ENCODE peak calls at places on chromosomes 16 and 17, in five cellular contexts. One of them, this sample, is unnamed.
A peak's percentile ranks its signal among the peaks of the same experiment; 100 is the strongest.

GRCh38 chr17:74002241-74002640 is 201.2 kb upstream of the RPL38 start:
- DNase-seq in A549: no peak
- DNase-seq in esophagus muscularis mucosa: no peak
- DNase-seq in spleen: no peak
- DNase-seq in prostate gland: no peak
- DNase-seq in this sample: no peak

GRCh38 chr16:28067604-28068382 is 4.3 kb upstream of the GSG1L start:
- DNase-seq in A549: no peak
- DNase-seq in esophagus muscularis mucosa: no peak
- DNase-seq in spleen: no peak
- DNase-seq in prostate gland: no peak
- DNase-seq in this sample: no peak

GRCh38 chr17:82864721-82865240 is 25.0 kb upstream of the ZNF750 start:
- DNase-seq in A549: no peak
- DNase-seq in esophagus muscularis mucosa: no peak
- DNase-seq in spleen: no peak
- DNase-seq in prostate gland: no peak
- DNase-seq in this sample: no peak

GRCh38 chr17:34797724-34798123 is 163.5 kb downstream of the CCT6B start:
- DNase-seq in A549: peak; percentile 31
- DNase-seq in esophagus muscularis mucosa: no peak
- DNase-seq in spleen: no peak
- DNase-seq in prostate gland: no peak
- DNase-seq in this sample: no peak

GRCh38 chr16:29025218-29025617 is 40.4 kb downstream of the LAT start:
- DNase-seq in A549: no peak
- DNase-seq in esophagus muscularis mucosa: no peak
- DNase-seq in spleen: peak; percentile 23
- DNase-seq in prostate gland: no peak
- DNase-seq in this sample: no peak

GRCh38 chr16:87297918-87298631 is 19.1 kb downstream of the C16orf95 start:
- DNase-seq in A549: peak; percentile 68
- DNase-seq in esophagus muscularis mucosa: no peak
- DNase-seq in spleen: peak; percentile 70
- DNase-seq in prostate gland: no peak
- DNase-seq in this sample: no peak

GRCh38 chr16:59210955-59211541 is 476.9 kb upstream of the GOT2 start:
- DNase-seq in A549: peak; percentile 27
- DNase-seq in esophagus muscularis mucosa: no peak
- DNase-seq in spleen: no peak
- DNase-seq in prostate gland: peak; percentile 8
- DNase-seq in this sample: no peak

GRCh38 chr17:16915752-16916556 is 56.0 kb downstream of the TNFRSF13B start:
- DNase-seq in A549: peak; percentile 75
- DNase-seq in esophagus muscularis mucosa: peak; percentile 89
- DNase-seq in spleen: peak; percentile 84
- DNase-seq in prostate gland: no peak
- DNase-seq in this sample: no peak

GRCh38 chr17:13575922-13576419 is 25.8 kb downstream of the HS3ST3A1 start:
- DNase-seq in A549: no peak
- DNase-seq in esophagus muscularis mucosa: no peak
- DNase-seq in spleen: no peak
- DNase-seq in prostate gland: no peak
- DNase-seq in this sample: no peak

GRCh38 chr17:75799402-75799801 is 14.8 kb downstream of the UNK start:
- DNase-seq in A549: no peak
- DNase-seq in esophagus muscularis mucosa: no peak
- DNase-seq in spleen: peak; percentile 14
- DNase-seq in prostate gland: no peak
- DNase-seq in this sample: no peak

GRCh38 chr17:43467981-43468541 is 15.7 kb upstream of the DHX8 start:
- DNase-seq in A549: no peak
- DNase-seq in esophagus muscularis mucosa: no peak
- DNase-seq in spleen: no peak
- DNase-seq in prostate gland: no peak
- DNase-seq in this sample: peak; percentile 27

GRCh38 chr17:40021471-40021961 is 6.3 kb downstream of the CSF3 start:
- DNase-seq in A549: peak; percentile 80
- DNase-seq in esophagus muscularis mucosa: no peak
- DNase-seq in spleen: no peak
- DNase-seq in prostate gland: no peak
- DNase-seq in this sample: peak; percentile 61

GRCh38 chr17:46020023-46020735 is 21.1 kb downstream of the STH start:
- DNase-seq in A549: no peak
- DNase-seq in esophagus muscularis mucosa: no peak
- DNase-seq in spleen: peak; percentile 91
- DNase-seq in prostate gland: no peak
- DNase-seq in this sample: no peak

GRCh38 chr17:14833201-14833773 is 431.8 kb downstream of the PMP22 start:
- DNase-seq in A549: no peak
- DNase-seq in esophagus muscularis mucosa: no peak
- DNase-seq in spleen: no peak
- DNase-seq in prostate gland: no peak
- DNase-seq in this sample: no peak

GRCh38 chr16:22787456-22788189 is 26.3 kb upstream of the HS3ST2 start:
- DNase-seq in A549: no peak
- DNase-seq in esophagus muscularis mucosa: no peak
- DNase-seq in spleen: no peak
- DNase-seq in prostate gland: peak; percentile 29
- DNase-seq in this sample: no peak

DNA sequence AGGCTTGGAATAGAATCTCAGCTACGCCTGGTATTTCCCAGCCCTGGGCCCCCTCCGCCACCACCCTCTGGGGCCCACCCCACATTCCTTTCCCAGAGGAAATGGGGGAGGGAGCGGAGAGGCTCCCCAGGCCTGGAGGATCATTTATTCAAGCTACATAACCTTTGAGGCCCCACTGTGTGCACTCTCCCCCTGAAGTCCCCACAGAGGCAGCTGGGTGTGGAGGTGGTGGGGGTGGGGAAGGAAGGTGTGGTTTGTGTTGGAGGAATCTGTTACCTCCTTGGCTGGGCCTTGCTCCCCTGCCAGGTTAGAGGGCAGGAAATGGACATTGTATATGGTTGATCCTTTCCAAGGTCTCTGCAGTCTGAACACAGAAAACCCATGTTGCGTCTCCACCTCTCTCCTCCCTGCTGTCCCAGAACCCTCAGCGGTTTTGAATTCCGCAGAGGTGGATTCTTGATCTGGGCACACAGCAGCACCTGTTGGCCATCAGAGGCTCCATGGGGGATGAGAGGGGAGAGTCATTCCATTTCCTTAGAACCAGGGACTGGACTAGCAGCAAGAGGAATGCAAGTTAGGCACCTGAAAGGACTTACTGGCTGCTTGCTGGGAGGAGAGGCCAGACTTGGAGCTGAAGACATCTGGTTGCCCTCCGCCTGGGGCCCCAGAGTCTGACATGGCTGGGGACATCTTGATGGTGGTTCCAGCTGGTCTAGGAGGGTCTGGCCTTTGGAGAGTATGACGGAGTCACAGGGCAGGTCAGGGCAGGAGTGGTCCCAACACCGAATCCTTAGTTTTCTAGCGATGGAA is 23.0 kb downstream of the ARHGAP23 start:
- DNase-seq in A549: no peak
- DNase-seq in esophagus muscularis mucosa: no peak
- DNase-seq in spleen: no peak
- DNase-seq in prostate gland: no peak
- DNase-seq in this sample: peak; percentile 57
- H3K4me3 ChIP-seq in A549: no peak overlapping the region
- H3K4me3 ChIP-seq in esophagus muscularis mucosa: peak overlapping the region; percentile 10
- H3K4me3 ChIP-seq in spleen: no peak overlapping the region
- H3K4me3 ChIP-seq in prostate gland: no peak overlapping the region
- H3K4me3 ChIP-seq in this sample: no peak overlapping the region

GRCh38 chr16:79547085-79547484 is 53.5 kb downstream of the MAF start:
- DNase-seq in A549: no peak
- DNase-seq in esophagus muscularis mucosa: no peak
- DNase-seq in spleen: no peak
- DNase-seq in prostate gland: no peak
- DNase-seq in this sample: no peak
- H3K9me3 ChIP-seq in A549: no peaks in the 10 kb centered on the region
- H3K9me3 ChIP-seq in esophagus muscularis mucosa: no peaks in the 10 kb centered on the region
- H3K9me3 ChIP-seq in spleen: no peaks in the 10 kb centered on the region
- H3K9me3 ChIP-seq in prostate gland: no peaks in the 10 kb centered on the region
- H3K9me3 ChIP-seq in this sample: no peaks in the 10 kb centered on the region

DNA sequence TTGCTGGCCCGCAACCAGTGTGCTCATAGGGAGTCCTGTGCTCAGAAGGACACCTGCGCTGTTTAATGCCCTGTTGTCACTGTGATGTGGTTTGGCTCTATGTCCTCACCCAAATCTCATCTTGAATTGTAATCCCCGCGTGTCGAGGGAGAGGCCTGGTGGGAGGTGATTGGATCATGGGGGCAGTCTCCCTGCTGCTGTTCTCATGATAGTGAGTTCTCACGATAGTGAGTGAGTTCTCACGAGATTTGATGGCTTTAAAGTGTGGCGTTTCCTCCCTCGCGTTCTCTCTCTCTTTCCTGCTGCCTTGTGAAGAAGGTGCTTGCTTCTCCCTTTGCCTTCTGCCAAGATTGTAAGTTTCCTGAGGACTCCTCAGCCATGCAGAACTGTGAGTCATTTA is 66.8 kb downstream of the AKAP1 start:
- DNase-seq in A549: no peak
- DNase-seq in esophagus muscularis mucosa: no peak
- DNase-seq in spleen: no peak
- DNase-seq in prostate gland: no peak
- DNase-seq in this sample: no peak
- TF ChIP-seq POLR2A in A549: no peak
- TF ChIP-seq POLR2A in esophagus muscularis mucosa: no peak
- TF ChIP-seq POLR2A in spleen: no peak
- TF ChIP-seq POLR2A in prostate gland: no peak
- TF ChIP-seq POLR2A in this sample: no peak

DNA sequence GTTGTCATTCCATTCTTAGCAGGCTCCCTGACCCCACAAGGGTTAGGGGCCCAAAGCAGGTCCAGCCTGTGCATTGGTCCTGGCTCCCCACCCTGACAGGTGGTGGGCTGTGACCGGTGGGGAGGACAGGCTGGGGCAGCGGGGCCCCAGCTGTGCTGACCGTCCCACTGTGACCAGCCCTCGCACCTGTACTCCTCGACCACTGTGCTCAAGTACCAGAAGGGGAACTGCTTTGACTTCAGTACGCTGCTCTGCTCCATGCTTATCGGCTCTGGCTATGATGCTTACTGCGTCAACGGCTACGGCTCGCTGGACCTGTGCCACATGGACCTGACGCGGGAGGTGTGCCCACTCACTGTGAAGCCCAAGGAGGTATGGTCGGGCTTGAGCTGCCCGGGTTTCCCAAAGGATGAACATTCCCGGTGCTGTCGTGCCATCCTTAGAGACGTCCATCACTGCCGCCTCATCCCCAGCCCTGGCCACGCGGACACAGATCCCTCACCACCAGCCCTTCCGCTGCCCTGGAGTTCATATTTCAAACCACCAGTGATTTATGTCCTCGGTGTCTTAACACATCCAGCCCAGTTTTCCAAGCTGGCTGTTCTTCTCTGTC is 7.3 kb downstream of the DRC7 start:
- DNase-seq in A549: no peak
- DNase-seq in esophagus muscularis mucosa: no peak
- DNase-seq in spleen: no peak
- DNase-seq in prostate gland: no peak
- DNase-seq in this sample: no peak
- H3K4me3 ChIP-seq in A549: no peak overlapping the region
- H3K4me3 ChIP-seq in esophagus muscularis mucosa: no peak overlapping the region
- H3K4me3 ChIP-seq in spleen: no peak overlapping the region
- H3K4me3 ChIP-seq in prostate gland: no peak overlapping the region
- H3K4me3 ChIP-seq in this sample: no peak overlapping the region

GRCh38 chr17:69857412-69857835 is 217.6 kb upstream of the KCNJ16 start:
- DNase-seq in A549: no peak
- DNase-seq in esophagus muscularis mucosa: no peak
- DNase-seq in spleen: no peak
- DNase-seq in prostate gland: no peak
- DNase-seq in this sample: no peak
- H3K9me3 ChIP-seq in A549: no peaks in the 10 kb centered on the region
- H3K9me3 ChIP-seq in esophagus muscularis mucosa: peaks cover 3% of the 10 kb centered on the region
- H3K9me3 ChIP-seq in spleen: peaks cover 26% of the 10 kb centered on the region
- H3K9me3 ChIP-seq in prostate gland: no peaks in the 10 kb centered on the region
- H3K9me3 ChIP-seq in this sample: no peaks in the 10 kb centered on the region

DNA sequence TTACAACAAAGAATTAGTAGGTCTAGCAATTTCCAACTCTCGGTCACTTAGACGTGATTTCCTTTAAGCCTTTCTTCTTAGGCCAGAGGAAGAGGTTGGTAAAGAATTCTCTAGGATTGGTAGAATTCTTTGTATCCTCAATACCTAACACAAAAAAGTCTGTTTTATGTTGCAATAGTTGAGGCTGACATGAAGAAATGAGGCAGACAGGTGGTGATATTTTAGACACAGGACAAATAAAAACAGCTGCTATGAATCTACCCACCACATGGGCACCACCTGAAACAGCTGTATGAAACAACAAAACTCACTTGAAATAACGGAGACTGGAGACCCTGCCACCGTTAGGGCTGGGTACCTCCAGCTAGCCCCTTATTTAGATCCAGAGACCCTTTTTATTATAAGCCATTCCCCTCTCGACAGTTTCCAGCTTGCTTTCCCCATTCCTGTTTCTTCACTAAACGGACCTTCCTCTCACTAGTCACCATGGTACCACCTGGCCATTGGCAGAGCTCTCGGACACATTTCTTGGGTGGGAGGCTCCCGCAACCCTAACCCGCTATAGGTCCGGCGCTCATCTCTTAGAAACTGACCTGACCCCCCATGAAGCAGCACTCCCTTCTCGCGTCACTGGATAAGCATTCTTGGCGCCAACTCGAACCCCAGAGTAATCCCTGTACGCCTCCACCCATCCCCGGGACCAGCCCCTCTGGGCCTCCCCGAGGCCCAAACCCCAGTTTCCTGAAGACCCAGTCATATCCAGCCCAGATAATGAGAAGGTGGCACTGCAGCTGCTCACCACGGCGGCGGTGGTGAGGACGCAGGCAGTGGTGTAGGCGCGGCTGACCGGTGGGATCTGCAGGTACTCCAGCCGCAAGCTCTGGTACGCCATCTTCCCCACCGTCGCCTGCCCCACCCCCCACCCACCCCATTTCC is at the start of gene DERL2:
- DNase-seq in A549: peak; percentile 74
- DNase-seq in esophagus muscularis mucosa: no peak
- DNase-seq in spleen: no peak
- DNase-seq in prostate gland: peak; percentile 7
- DNase-seq in this sample: no peak
- TF ChIP-seq POLR2A in A549: peak; percentile 94
- TF ChIP-seq POLR2A in esophagus muscularis mucosa: no peak
- TF ChIP-seq POLR2A in spleen: no peak
- TF ChIP-seq POLR2A in prostate gland: no peak
- TF ChIP-seq POLR2A in this sample: no peak

DNA sequence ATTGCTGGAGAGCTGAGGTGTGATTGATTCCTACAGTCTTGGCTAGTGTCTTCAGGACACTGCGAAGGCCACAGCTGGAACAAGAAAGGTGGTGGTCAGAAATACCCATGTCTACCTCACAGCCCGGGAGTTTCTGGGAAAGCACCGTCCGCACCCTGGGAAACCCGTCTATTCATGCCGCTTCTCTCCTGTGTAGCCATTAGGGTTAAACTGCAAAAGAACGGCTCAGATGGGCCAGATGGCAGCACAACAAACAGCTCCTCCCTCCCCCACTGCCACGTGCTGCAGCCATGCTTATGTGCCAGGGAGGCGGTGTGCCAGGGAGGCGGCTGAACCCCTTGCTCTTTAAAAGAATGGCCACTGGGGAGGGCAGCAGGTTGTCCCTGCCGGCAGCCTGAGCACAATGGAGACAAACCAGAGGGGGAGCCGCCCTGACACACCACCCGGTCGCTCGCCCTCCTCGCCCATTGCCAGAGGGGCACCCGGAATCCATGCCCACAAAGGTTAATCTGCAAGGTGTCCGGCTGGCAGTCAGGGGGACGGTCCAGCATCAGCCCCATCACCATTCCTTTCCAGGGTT is 65.2 kb downstream of the CYTH1 start:
- DNase-seq in A549: peak; percentile 85
- DNase-seq in esophagus muscularis mucosa: no peak
- DNase-seq in spleen: peak; percentile 84
- DNase-seq in prostate gland: peak; percentile 81
- DNase-seq in this sample: peak; percentile 56
- H3K4me3 ChIP-seq in A549: peak overlapping the region; percentile 42
- H3K4me3 ChIP-seq in esophagus muscularis mucosa: peak overlapping the region; percentile 58
- H3K4me3 ChIP-seq in spleen: peak overlapping the region; percentile 17
- H3K4me3 ChIP-seq in prostate gland: peak overlapping the region; percentile 32
- H3K4me3 ChIP-seq in this sample: peak overlapping the region; percentile 28

This sample was measured in uterus.